ENCODE peak calls at places on chromosomes 11 and 22, in four cellular contexts. One of them, this sample, is unnamed.

GRCh38 chr11:44990665-44991064 is 40.0 kb upstream of the TP53I11 start:
- DNase-seq in IMR-90: no peak
- DNase-seq in tibial nerve: no peak
- DNase-seq in esophagus muscularis mucosa: no peak
- DNase-seq in this sample: no peak

GRCh38 chr11:255816-256215 is 19.0 kb downstream of the PSMD13 start:
- DNase-seq in tibial nerve: no peak
- DNase-seq in esophagus muscularis mucosa: no peak
- DNase-seq in IMR-90: no peak
- DNase-seq in this sample: no peak

GRCh38 chr11:123137496-123138270 is 57.4 kb downstream of the CLMP start:
- DNase-seq in tibial nerve: peak; percentile 79
- DNase-seq in esophagus muscularis mucosa: no peak
- DNase-seq in IMR-90: peak; percentile 75
- DNase-seq in this sample: peak; percentile 58

GRCh38 chr11:9016916-9017642 is 13.3 kb upstream of the NRIP3 start:
- DNase-seq in IMR-90: peak; percentile 2
- DNase-seq in tibial nerve: no peak
- DNase-seq in esophagus muscularis mucosa: peak; percentile 66
- DNase-seq in this sample: no peak

GRCh38 chr11:63273685-63274084 is 30.3 kb upstream of the SLC22A25 start:
- DNase-seq in IMR-90: no peak
- DNase-seq in esophagus muscularis mucosa: no peak
- DNase-seq in tibial nerve: no peak
- DNase-seq in this sample: no peak

GRCh38 chr22:22087854-22088657 is 105.5 kb upstream of the TOP3B start:
- DNase-seq in IMR-90: no peak
- DNase-seq in esophagus muscularis mucosa: peak; percentile 19
- DNase-seq in tibial nerve: no peak
- DNase-seq in this sample: no peak

GRCh38 chr22:19694696-19695095 is 19.6 kb upstream of the SEPTIN5 start:
- DNase-seq in tibial nerve: no peak
- DNase-seq in IMR-90: no peak
- DNase-seq in esophagus muscularis mucosa: no peak
- DNase-seq in this sample: no peak

GRCh38 chr11:112185883-112186282 is 10.6 kb downstream of the BCO2 start:
- DNase-seq in esophagus muscularis mucosa: no peak
- DNase-seq in IMR-90: no peak
- DNase-seq in tibial nerve: no peak
- DNase-seq in this sample: no peak

GRCh38 chr11:15967966-15968365 is 388.4 kb downstream of the SOX6 start:
- DNase-seq in IMR-90: peak; percentile 76
- DNase-seq in tibial nerve: no peak
- DNase-seq in esophagus muscularis mucosa: no peak
- DNase-seq in this sample: no peak

GRCh38 chr11:57496109-57496820 is 19.2 kb downstream of the SLC43A1 start:
- DNase-seq in IMR-90: no peak
- DNase-seq in tibial nerve: no peak
- DNase-seq in esophagus muscularis mucosa: no peak
- DNase-seq in this sample: no peak

GRCh38 chr11:116379185-116379828 is 393.5 kb downstream of the BUD13 start:
- DNase-seq in IMR-90: peak; percentile 14
- DNase-seq in esophagus muscularis mucosa: no peak
- DNase-seq in tibial nerve: no peak
- DNase-seq in this sample: peak; percentile 11

GRCh38 chr11:132541794-132542193 is 990.5 kb downstream of the OPCML start:
- DNase-seq in tibial nerve: no peak
- DNase-seq in IMR-90: no peak
- DNase-seq in esophagus muscularis mucosa: no peak
- DNase-seq in this sample: peak; percentile 44

GRCh38 chr11:13261600-13262061 is 16.0 kb upstream of the BMAL1 start:
- DNase-seq in tibial nerve: no peak
- DNase-seq in esophagus muscularis mucosa: peak; percentile 80
- DNase-seq in IMR-90: peak; percentile 87
- DNase-seq in this sample: no peak

GRCh38 chr11:117281159-117281558 is 10.0 kb upstream of the BACE1-AS start:
- DNase-seq in tibial nerve: no peak
- DNase-seq in IMR-90: peak; percentile 99
- DNase-seq in esophagus muscularis mucosa: no peak
- DNase-seq in this sample: no peak

GRCh38 chr22:26362471-26362870 is 66.6 kb upstream of the ASPHD2 start:
- DNase-seq in esophagus muscularis mucosa: no peak
- DNase-seq in IMR-90: peak; percentile 6
- DNase-seq in tibial nerve: no peak
- DNase-seq in this sample: no peak

GRCh38 chr22:28604961-28605360 is 74.7 kb downstream of the TTC28 start:
- DNase-seq in IMR-90: peak; percentile 17
- DNase-seq in esophagus muscularis mucosa: no peak
- DNase-seq in tibial nerve: no peak
- DNase-seq in this sample: no peak

GRCh38 chr11:83157755-83158473 is 983 bp downstream of the PCF11 start:
- DNase-seq in tibial nerve: peak; percentile 16
- DNase-seq in esophagus muscularis mucosa: no peak
- DNase-seq in IMR-90: peak; percentile 33
- DNase-seq in this sample: peak; percentile 69

GRCh38 chr11:130118636-130119387 is 40.8 kb upstream of the ST14 start:
- DNase-seq in tibial nerve: no peak
- DNase-seq in IMR-90: no peak
- DNase-seq in esophagus muscularis mucosa: no peak
- DNase-seq in this sample: peak; percentile 52

GRCh38 chr11:117273550-117274289 is 17.4 kb upstream of the BACE1-AS start:
- DNase-seq in IMR-90: peak; percentile 92
- DNase-seq in esophagus muscularis mucosa: no peak
- DNase-seq in tibial nerve: no peak
- DNase-seq in this sample: no peak

GRCh38 chr11:5808500-5809121 is at the start of gene OR52N2:
- DNase-seq in esophagus muscularis mucosa: no peak
- DNase-seq in IMR-90: peak; percentile 65
- DNase-seq in tibial nerve: peak; percentile 49
- DNase-seq in this sample: peak; percentile 81

GRCh38 chr11:16098827-16099226 is 257.5 kb downstream of the SOX6 start:
- DNase-seq in esophagus muscularis mucosa: no peak
- DNase-seq in tibial nerve: no peak
- DNase-seq in IMR-90: peak; percentile 31
- DNase-seq in this sample: no peak

GRCh38 chr11:65504671-65505433 is 6.0 kb downstream of the MALAT1 start:
- DNase-seq in esophagus muscularis mucosa: no peak
- DNase-seq in tibial nerve: no peak
- DNase-seq in IMR-90: peak; percentile 46
- DNase-seq in this sample: peak; percentile 65

GRCh38 chr11:2585566-2586090 is 114.2 kb downstream of the KCNQ1OT1 start:
- DNase-seq in esophagus muscularis mucosa: peak; percentile 77
- DNase-seq in IMR-90: no peak
- DNase-seq in tibial nerve: no peak
- DNase-seq in this sample: no peak

GRCh38 chr11:5096011-5096410 is 26.6 kb downstream of the OR52E1 start:
- DNase-seq in tibial nerve: no peak
- DNase-seq in IMR-90: no peak
- DNase-seq in esophagus muscularis mucosa: no peak
- DNase-seq in this sample: no peak

DNA sequence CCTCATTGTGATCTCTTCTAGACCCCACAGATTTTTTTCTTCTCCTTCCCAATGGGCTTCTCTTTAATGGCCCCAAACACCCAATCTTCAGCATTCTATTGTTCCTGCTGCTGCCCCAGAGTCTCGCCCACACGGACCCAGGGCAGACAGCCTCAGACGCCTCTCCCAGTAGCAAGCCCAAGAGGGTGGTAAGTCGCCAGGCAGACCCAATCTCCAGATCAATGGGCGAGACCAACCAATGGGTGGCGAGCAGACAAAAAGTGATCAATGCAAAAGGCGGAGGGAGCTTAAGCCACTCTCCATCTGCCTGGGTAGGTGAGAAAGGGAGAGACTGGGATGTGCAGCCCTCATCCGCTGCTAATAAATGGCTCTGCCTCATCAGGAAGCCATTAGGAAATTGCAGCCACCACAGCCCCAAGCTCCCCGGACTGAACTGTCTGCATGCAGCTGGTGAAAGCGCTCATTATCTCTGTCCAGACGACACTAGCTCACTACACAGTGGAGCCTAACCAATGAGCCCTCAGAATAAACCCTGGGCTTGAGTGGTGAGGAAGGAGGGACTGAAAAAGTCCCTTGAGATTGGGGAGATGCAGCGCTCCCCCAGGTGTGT is 81.8 kb downstream of the ETS1 start:
- DNase-seq in tibial nerve: no peak
- DNase-seq in esophagus muscularis mucosa: no peak
- DNase-seq in IMR-90: no peak
- DNase-seq in this sample: no peak
- H3K4me3 ChIP-seq in tibial nerve: no peak overlapping the region
- H3K4me3 ChIP-seq in esophagus muscularis mucosa: no peak overlapping the region
- H3K4me3 ChIP-seq in IMR-90: no peak overlapping the region
- H3K4me3 ChIP-seq in this sample: no peak overlapping the region

DNA sequence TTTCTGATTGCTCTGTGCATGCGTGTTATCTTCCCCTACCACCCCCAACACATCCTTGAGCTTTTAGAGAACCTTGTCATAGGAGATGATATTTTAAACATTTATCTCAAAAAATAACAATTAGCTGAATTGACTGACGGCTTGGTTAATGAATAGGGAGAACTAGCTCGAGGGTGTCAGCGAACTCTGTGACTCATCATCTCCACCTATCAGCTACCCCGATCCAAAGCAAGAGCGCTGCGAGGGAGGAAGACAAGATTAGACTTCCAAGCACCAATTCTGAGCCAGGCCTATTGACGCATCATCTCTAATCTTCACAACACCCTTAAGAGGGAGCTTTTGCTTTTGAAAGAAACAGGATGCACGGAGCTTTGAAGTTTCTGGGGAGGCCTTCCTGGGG is 51.0 kb upstream of the GALNT18 start:
- DNase-seq in tibial nerve: no peak
- DNase-seq in IMR-90: no peak
- DNase-seq in esophagus muscularis mucosa: no peak
- DNase-seq in this sample: no peak
- TF ChIP-seq CTCF in tibial nerve: no peak
- TF ChIP-seq CTCF in IMR-90: no peak
- TF ChIP-seq CTCF in esophagus muscularis mucosa: no peak
- TF ChIP-seq CTCF in this sample: no peak

DNA sequence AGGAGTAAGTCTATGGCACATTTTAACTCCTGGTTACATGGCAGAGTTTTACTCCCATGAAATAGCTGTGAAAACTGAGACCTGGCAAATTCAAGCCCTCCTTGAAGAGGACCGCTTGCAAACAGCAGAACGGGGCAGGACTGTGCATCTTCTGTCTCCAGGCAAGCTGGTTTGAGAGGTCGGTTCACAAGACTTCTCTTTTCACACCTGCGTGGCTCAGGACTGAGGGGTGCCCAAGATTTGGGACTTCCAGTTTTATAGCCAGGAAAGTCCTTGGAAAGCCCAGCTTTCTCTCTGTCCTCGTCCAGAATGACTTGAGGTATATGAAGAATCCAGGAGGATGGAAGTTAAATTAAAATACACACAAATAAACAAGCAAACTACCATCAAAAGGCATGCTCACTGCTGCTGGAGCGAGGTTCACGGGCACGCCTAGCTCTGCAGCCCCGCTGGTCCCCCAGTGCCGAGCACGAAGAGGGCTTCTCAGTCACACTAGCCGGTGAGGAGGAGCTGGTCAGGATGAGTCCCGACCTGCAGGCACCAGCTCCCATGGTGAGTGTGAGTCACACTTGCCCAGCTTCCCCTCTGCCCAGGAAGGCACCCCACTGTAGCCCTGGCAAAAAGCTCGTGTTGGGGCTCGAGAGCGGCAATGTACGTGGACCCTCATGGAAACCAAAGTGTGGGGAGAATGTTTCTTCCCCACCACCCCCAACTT is 1382.4 kb downstream of the BRD1 start:
- DNase-seq in tibial nerve: no peak
- DNase-seq in esophagus muscularis mucosa: no peak
- DNase-seq in IMR-90: no peak
- DNase-seq in this sample: no peak
- H3K4me3 ChIP-seq in tibial nerve: no peak overlapping the region
- H3K4me3 ChIP-seq in esophagus muscularis mucosa: no peak overlapping the region
- H3K4me3 ChIP-seq in IMR-90: no peak overlapping the region
- H3K4me3 ChIP-seq in this sample: no peak overlapping the region

GRCh38 chr11:120538707-120539106 is 27.2 kb downstream of the GRIK4 start:
- DNase-seq in IMR-90: no peak
- DNase-seq in esophagus muscularis mucosa: no peak
- DNase-seq in tibial nerve: no peak
- DNase-seq in this sample: no peak

GRCh38 chr11:120537996-120538395 is 26.4 kb downstream of the GRIK4 start:
- DNase-seq in IMR-90: no peak
- DNase-seq in esophagus muscularis mucosa: no peak
- DNase-seq in tibial nerve: no peak
- DNase-seq in this sample: no peak

GRCh38 chr11:120539681-120540369 is 28.3 kb downstream of the GRIK4 start:
- DNase-seq in esophagus muscularis mucosa: no peak
- DNase-seq in tibial nerve: no peak
- DNase-seq in IMR-90: peak; percentile 67
- DNase-seq in this sample: no peak

GRCh38 chr11:120536797-120537169 is 25.2 kb downstream of the GRIK4 start:
- DNase-seq in tibial nerve: no peak
- DNase-seq in esophagus muscularis mucosa: no peak
- DNase-seq in IMR-90: no peak
- DNase-seq in this sample: no peak

GRCh38 chr11:120536091-120536796 is 24.7 kb downstream of the GRIK4 start:
- DNase-seq in IMR-90: no peak
- DNase-seq in esophagus muscularis mucosa: no peak
- DNase-seq in tibial nerve: no peak
- DNase-seq in this sample: no peak
- TF ChIP-seq CTCF in IMR-90: no peak
- TF ChIP-seq CTCF in esophagus muscularis mucosa: no peak
- TF ChIP-seq CTCF in tibial nerve: no peak
- TF ChIP-seq CTCF in this sample: no peak